ENCODE peak calls at places on chromosomes 16 and 17, in nine cellular contexts. F is endodermal cell; L is brain microvascular endothelial cell; I is CD8-positive, alpha-beta memory T cell; R is heart right ventricle; P is caudate nucleus; N is uterus; U is transverse colon; Y is esophagus squamous epithelium. H is an unnamed sample.
A peak's percentile ranks its signal among the peaks of the same experiment; 100 is the strongest.

GRCh38 chr16:66908762-66909559 is 9.7 kb downstream of the CDH16 start:
- DNase-seq in N (no peak), P (no peak), F (no peak), Y (no peak), L (no peak), U (no peak), I (no peak), R (no peak), H (no peak)

GRCh38 chr17:8391711-8392110 is 5.9 kb downstream of the RNF222 start:
- DNase-seq in Y (no peak), P (no peak), N (no peak), R (no peak), L (no peak), I (no peak), U (no peak), F (peak; percentile 82), H (no peak)

GRCh38 chr16:59573528-59574271 is 839.6 kb upstream of the GOT2 start:
- DNase-seq in P (no peak), L (peak; percentile 83), N (no peak), Y (no peak), U (no peak), I (no peak), R (no peak), F (no peak), H (no peak)

GRCh38 chr17:14619821-14620220 is 318.9 kb downstream of the HS3ST3B1 start:
- DNase-seq in Y (no peak), I (no peak), R (no peak), F (no peak), P (no peak), L (no peak), N (no peak), U (no peak), H (no peak)

GRCh38 chr17:17921192-17922082 is 50.8 kb downstream of the TOM1L2 start:
- DNase-seq in F (peak; percentile 91), N (peak; percentile 56), R (peak; percentile 42), Y (no peak), I (no peak), U (no peak), L (peak; percentile 79), P (no peak), H (no peak)

GRCh38 chr17:4248504-4249277 is 15.1 kb downstream of the ANKFY1 start:
- DNase-seq in Y (no peak), P (no peak), I (no peak), L (no peak), N (no peak), F (peak; percentile 8), U (no peak), R (no peak), H (no peak)

GRCh38 chr16:23114131-23114904 is 34.9 kb downstream of the USP31 start:
- DNase-seq in F (no peak), Y (no peak), R (no peak), U (no peak), L (no peak), P (no peak), N (no peak), I (no peak), H (no peak)

GRCh38 chr16:9597967-9598730 is 506.7 kb downstream of the HAPSTR1 start:
- DNase-seq in L (no peak), I (no peak), U (no peak), N (no peak), R (no peak), P (no peak), F (no peak), Y (no peak), H (no peak)

GRCh38 chr16:66996324-66996982 is 8.1 kb downstream of the CES4A start:
- DNase-seq in L (peak; percentile 25), I (no peak), N (peak; percentile 54), F (no peak), P (peak; percentile 65), R (peak; percentile 24), U (no peak), Y (no peak), H (peak; percentile 87)

GRCh38 chr17:7852919-7853692 is 1.8 kb upstream of the TMEM88 start:
- DNase-seq in R (no peak), F (peak; percentile 81), N (peak; percentile 26), P (no peak), L (no peak), I (no peak), Y (no peak), U (no peak), H (no peak)

GRCh38 chr17:35433075-35433894 is 985 bp upstream of the SLFN12 start:
- DNase-seq in R (peak; percentile 84), F (peak; percentile 93), L (peak; percentile 98), I (no peak), P (no peak), N (peak; percentile 78), Y (no peak), U (peak; percentile 62), H (peak; percentile 91)

GRCh38 chr17:71505200-71505599 is 615.6 kb upstream of the SOX9 start:
- DNase-seq in F (no peak), U (no peak), R (no peak), N (no peak), P (no peak), L (no peak), I (no peak), Y (no peak), H (no peak)

GRCh38 chr17:81025756-81026155 is 9.2 kb upstream of the BAIAP2 start:
- DNase-seq in P (no peak), I (no peak), U (no peak), L (no peak), N (no peak), R (no peak), Y (no peak), F (no peak), H (no peak)

GRCh38 chr17:81027591-81028505 is 7.1 kb upstream of the BAIAP2 start:
- DNase-seq in I (no peak), F (no peak), P (peak; percentile 83), U (no peak), Y (no peak), N (no peak), L (no peak), R (no peak), H (no peak)

GRCh38 chr17:81027038-81027437 is 7.9 kb upstream of the BAIAP2 start:
- DNase-seq in L (no peak), U (no peak), N (no peak), P (no peak), F (no peak), R (no peak), Y (no peak), I (no peak), H (no peak)

GRCh38 chr17:81025065-81025751 is 9.7 kb upstream of the BAIAP2 start:
- DNase-seq in U (no peak), I (no peak), R (no peak), P (no peak), L (no peak), Y (no peak), F (no peak), N (no peak), H (no peak)

DNA sequence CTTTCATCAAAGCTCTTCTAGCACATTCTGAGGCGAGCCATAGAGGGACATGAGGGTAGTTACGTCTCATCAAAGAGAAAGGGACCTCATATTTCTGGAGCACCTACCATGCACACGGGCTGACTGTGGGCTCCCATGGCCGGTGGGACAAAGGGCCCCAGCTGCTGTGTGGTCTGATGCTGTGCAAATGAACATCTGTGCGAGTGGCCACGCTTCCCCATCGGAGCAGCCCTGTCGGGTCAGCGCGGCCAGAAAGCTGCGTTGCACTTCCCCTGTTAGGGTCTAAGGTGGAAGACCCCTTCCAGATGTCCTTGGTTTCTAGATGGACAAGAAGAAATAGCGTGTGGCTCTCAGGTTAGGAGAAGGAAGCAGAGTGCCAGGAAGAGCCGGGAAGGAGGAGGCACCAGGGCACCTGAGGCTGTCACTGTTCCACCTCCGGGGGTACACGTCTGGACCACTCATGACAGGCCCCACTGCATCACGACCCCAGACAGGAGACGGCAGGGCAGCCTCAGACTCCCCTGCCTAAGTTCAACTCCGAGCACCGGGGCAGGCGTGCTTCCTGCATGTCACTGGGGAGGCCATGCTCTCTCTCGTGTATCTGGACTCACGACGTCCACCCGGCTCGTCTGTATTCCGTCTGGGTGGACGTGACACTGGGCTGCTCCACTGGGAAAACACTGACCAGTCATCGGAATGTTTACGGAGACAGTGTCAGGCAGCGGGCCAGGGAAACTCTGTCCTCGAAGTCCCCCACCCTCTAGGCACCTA is 8.5 kb upstream of the BAIAP2 start:
- DNase-seq in U (no peak), F (no peak), L (no peak), R (no peak), I (no peak), N (no peak), Y (no peak), P (no peak), H (no peak)
- H3K27ac ChIP-seq in U (no peak overlapping the region), F (no peak overlapping the region), L (no peak overlapping the region), R (no peak overlapping the region), I (no peak overlapping the region), N (no peak overlapping the region), Y (peak overlapping the region; percentile 52), P (peak overlapping the region; percentile 88), H (no peak overlapping the region)

DNA sequence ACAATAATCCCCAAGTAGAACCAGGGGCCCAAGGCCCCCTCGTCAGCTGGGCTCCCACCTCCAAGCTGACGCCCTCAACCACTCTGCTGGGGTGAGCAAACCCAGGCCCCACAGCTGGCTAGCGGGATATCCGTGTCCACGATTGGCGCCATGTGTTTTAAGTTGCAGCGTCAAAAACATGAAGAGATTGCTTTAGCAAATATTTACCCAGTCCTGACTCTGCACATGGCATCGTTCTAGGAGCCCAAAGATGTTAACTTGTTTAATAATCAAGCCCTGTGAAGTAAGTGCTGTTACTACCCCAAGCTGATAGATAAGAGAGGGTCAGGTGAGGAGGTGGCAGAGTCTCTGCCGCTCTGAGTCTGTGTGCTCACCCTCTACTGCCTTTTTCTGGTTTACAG is 344 bp upstream of the SEPTIN12 start:
- DNase-seq in I (no peak), Y (no peak), P (no peak), R (no peak), N (no peak), F (peak; percentile 47), L (no peak), U (no peak), H (no peak)
- H3K27ac ChIP-seq in I (no peak overlapping the region), Y (no peak overlapping the region), P (no peak overlapping the region), R (no peak overlapping the region), N (no peak overlapping the region), F (peak overlapping the region; percentile 32), L (no peak overlapping the region), U (no peak overlapping the region), H (no peak overlapping the region)

DNA sequence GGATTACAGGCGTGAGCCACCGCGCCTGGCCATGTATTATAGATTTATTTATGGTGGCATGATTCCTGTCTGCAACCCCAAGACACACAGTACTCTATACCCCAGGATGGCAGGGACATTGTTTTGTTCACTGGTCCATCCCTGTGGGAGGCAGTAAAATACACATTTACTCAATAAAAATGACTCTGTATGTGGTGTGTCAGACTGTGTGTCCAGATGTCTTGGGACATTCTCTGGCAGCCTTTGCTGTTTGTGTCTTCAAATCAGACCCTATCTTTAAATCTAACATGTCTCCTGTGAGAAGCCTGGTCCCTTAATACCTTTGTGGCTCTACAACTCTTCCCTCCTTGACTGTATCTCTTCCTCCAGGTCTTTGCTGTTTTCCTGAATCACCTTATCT is 1.7 kb upstream of the COASY start:
- DNase-seq in U (no peak), L (no peak), N (no peak), I (no peak), F (no peak), R (no peak), P (no peak), Y (no peak), H (no peak)
- H3K27ac ChIP-seq in U (no peak overlapping the region), L (no peak overlapping the region), N (no peak overlapping the region), I (no peak overlapping the region), F (no peak overlapping the region), R (no peak overlapping the region), P (no peak overlapping the region), Y (peak overlapping the region; percentile 2), H (no peak overlapping the region)

GRCh38 chr17:75472119-75472518 is 15.7 kb downstream of the TMEM94 start:
- DNase-seq in F (no peak), U (no peak), N (no peak), L (no peak), Y (no peak), R (no peak), I (no peak), P (no peak), H (no peak)
- H3K27ac ChIP-seq in F (no peak overlapping the region), U (no peak overlapping the region), N (no peak overlapping the region), L (no peak overlapping the region), Y (no peak overlapping the region), R (no peak overlapping the region), I (no peak overlapping the region), P (peak overlapping the region; percentile 62), H (no peak overlapping the region)